ENCODE peak calls at places on chromosome 2, in six cellular contexts. M, F, T, O, P and Q are unnamed samples.

GRCh38 chr2:19544020-19544383 is 185.6 kb upstream of the OSR1 start:
- DNase-seq in M (no peak), F (no peak), T (no peak), O (no peak), P (no peak), Q (no peak)

GRCh38 chr2:182050333-182050855 is 64.7 kb downstream of the PPP1R1C start:
- DNase-seq in M (no peak), F (no peak), T (no peak), O (no peak), P (no peak), Q (no peak)

GRCh38 chr2:175170679-175171304 is 2.8 kb upstream of the ATF2 start:
- DNase-seq in M (no peak), F (no peak), T (no peak), O (no peak), P (no peak), Q (no peak)

GRCh38 chr2:28583899-28584553 is 88.2 kb downstream of the PLB1 start:
- DNase-seq in M (peak; percentile 20), F (peak; percentile 56), T (no peak), O (peak; percentile 92), P (peak; percentile 94), Q (peak; percentile 96)

GRCh38 chr2:177604291-177605065 is 211.9 kb downstream of the AGPS start:
- DNase-seq in M (peak; percentile 27), F (no peak), T (peak; percentile 35), O (peak; percentile 55), P (peak; percentile 51), Q (peak; percentile 25)

GRCh38 chr2:214547931-214548330 is 137.1 kb downstream of the VWC2L start:
- DNase-seq in M (no peak), F (no peak), T (no peak), O (no peak), P (no peak), Q (no peak)

GRCh38 chr2:205885492-205886099 is 200.4 kb downstream of the INO80D start:
- DNase-seq in M (peak; percentile 80), F (peak; percentile 85), T (peak; percentile 65), O (peak; percentile 60), P (peak; percentile 81), Q (no peak)

GRCh38 chr2:24682357-24682756 is 110.8 kb downstream of the PTRHD1 start:
- DNase-seq in M (no peak), F (no peak), T (no peak), O (no peak), P (no peak), Q (no peak)

GRCh38 chr2:241760301-241760771 is 16.3 kb upstream of the GAL3ST2 start:
- DNase-seq in M (no peak), F (no peak), T (peak; percentile 11), O (no peak), P (no peak), Q (no peak)

GRCh38 chr2:66729391-66729790 is 294.5 kb downstream of the MEIS1 start:
- DNase-seq in M (no peak), F (no peak), T (no peak), O (peak; percentile 10), P (no peak), Q (no peak)

GRCh38 chr2:64859208-64860161 is 129.7 kb upstream of the SLC1A4 start:
- DNase-seq in M (peak; percentile 83), F (peak; percentile 95), T (no peak), O (peak; percentile 81), P (peak; percentile 83), Q (no peak)

GRCh38 chr2:62409442-62409841 is 96.6 kb downstream of the TMEM17 start:
- DNase-seq in M (no peak), F (no peak), T (no peak), O (peak; percentile 26), P (no peak), Q (no peak)

GRCh38 chr2:157251932-157252331 is 5.6 kb upstream of the GALNT5 start:
- DNase-seq in M (no peak), F (no peak), T (no peak), O (no peak), P (no peak), Q (no peak)

GRCh38 chr2:20538308-20539132 is 91.6 kb downstream of the RHOB start:
- DNase-seq in M (no peak), F (no peak), T (no peak), O (no peak), P (no peak), Q (no peak)

GRCh38 chr2:66897181-66897580 is 462.3 kb downstream of the MEIS1 start:
- DNase-seq in M (no peak), F (no peak), T (no peak), O (peak; percentile 67), P (no peak), Q (no peak)

GRCh38 chr2:120346667-120347358 is 877 bp downstream of the INHBB start:
- DNase-seq in M (peak; percentile 41), F (no peak), T (no peak), O (peak; percentile 9), P (peak; percentile 38), Q (no peak)

GRCh38 chr2:234254783-234255521 is 204.4 kb downstream of the SPP2 start:
- DNase-seq in M (no peak), F (no peak), T (no peak), O (peak; percentile 50), P (peak; percentile 49), Q (no peak)

GRCh38 chr2:188292446-188293239 is 969 bp downstream of the GULP1 start:
- DNase-seq in M (peak; percentile 77), F (peak; percentile 77), T (no peak), O (peak; percentile 80), P (peak; percentile 94), Q (no peak)

GRCh38 chr2:33395660-33396249 is 80.7 kb upstream of the RASGRP3 start:
- DNase-seq in M (peak; percentile 42), F (no peak), T (peak; percentile 59), O (peak; percentile 52), P (peak; percentile 78), Q (no peak)

GRCh38 chr2:205409403-205409802 is 272.9 kb upstream of the NRP2 start:
- DNase-seq in M (no peak), F (no peak), T (no peak), O (peak; percentile 35), P (no peak), Q (peak; percentile 67)

GRCh38 chr2:144776766-144777165 is 256.8 kb upstream of the ZEB2 start:
- DNase-seq in M (no peak), F (no peak), T (no peak), O (peak; percentile 12), P (no peak), Q (no peak)

GRCh38 chr2:235672720-235673119 is 178.9 kb downstream of the AGAP1 start:
- DNase-seq in M (no peak), F (no peak), T (no peak), O (no peak), P (no peak), Q (no peak)

GRCh38 chr2:235669269-235669831 is 175.5 kb downstream of the AGAP1 start:
- DNase-seq in M (peak; percentile 86), F (peak; percentile 59), T (no peak), O (peak; percentile 42), P (peak; percentile 82), Q (peak; percentile 40)

GRCh38 chr2:235670974-235671787 is 177.3 kb downstream of the AGAP1 start:
- DNase-seq in M (no peak), F (no peak), T (no peak), O (no peak), P (no peak), Q (no peak)

GRCh38 chr2:235668782-235669181 is 174.9 kb downstream of the AGAP1 start:
- DNase-seq in M (no peak), F (no peak), T (no peak), O (no peak), P (no peak), Q (no peak)

GRCh38 chr2:235669983-235670962 is 176.4 kb downstream of the AGAP1 start:
- DNase-seq in M (peak; percentile 72), F (no peak), T (no peak), O (peak; percentile 51), P (peak; percentile 70), Q (no peak)
- TF ChIP-seq CTCF in M (peak; percentile 10), F (peak; percentile 7), T (no peak), O (peak; percentile 68), P (peak; percentile 51), Q (peak; percentile 31)

DNA sequence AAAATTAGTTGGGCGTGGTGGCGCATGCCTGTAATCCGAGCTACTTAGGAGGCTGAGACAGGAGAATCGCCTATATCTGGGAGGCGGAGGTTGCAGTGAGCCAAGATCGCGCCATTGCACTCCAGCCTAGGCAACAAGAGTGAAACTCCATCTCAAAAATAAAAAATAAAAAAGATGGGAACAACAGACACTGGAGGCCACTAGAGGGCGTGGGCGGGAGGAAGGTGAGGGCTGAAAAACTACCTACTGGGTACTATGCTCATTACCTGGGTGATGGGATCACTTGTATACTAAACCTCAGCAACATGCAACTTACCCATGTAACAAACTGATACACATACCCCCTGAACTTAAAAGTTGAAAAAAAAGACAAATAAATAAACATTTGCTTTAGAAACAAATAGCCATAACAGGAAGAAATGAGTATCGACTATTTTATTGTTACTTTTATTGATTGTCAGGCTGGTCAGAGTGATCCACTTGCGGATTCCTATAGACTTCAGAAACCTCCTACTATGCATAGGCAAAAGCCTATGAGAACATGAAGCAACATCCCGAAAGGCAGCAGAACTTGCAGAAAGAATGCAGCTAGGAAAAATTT is 61.0 kb downstream of the TMEM163 start:
- DNase-seq in M (no peak), F (no peak), T (peak; percentile 41), O (no peak), P (peak; percentile 27), Q (no peak)
- TF ChIP-seq CTCF in M (no peak), F (no peak), T (peak; percentile 85), O (peak; percentile 77), P (peak; percentile 42), Q (peak; percentile 64)

GRCh38 chr2:54114936-54115283 is 505 bp upstream of the ACYP2 start:
- DNase-seq in M (no peak), F (no peak), T (no peak), O (no peak), P (no peak), Q (no peak)

GRCh38 chr2:54120950-54121349 is 5.5 kb downstream of the ACYP2 start:
- DNase-seq in M (no peak), F (no peak), T (no peak), O (no peak), P (no peak), Q (no peak)

GRCh38 chr2:54109848-54110247 is 5.6 kb upstream of the ACYP2 start:
- DNase-seq in M (no peak), F (no peak), T (no peak), O (no peak), P (no peak), Q (no peak)

GRCh38 chr2:54115284-54116137 is at the start of gene ACYP2:
- DNase-seq in M (peak; percentile 89), F (peak; percentile 97), T (peak; percentile 94), O (peak; percentile 87), P (peak; percentile 99), Q (peak; percentile 84)
- TF ChIP-seq CTCF in M (no peak), F (no peak), T (peak; percentile 64), O (peak; percentile 60), P (peak; percentile 43), Q (peak; percentile 39)

GRCh38 chr2:109511168-109511567 is 102.6 kb downstream of the SEPTIN10 start:
- DNase-seq in M (no peak), F (no peak), T (no peak), O (no peak), P (no peak), Q (no peak)

GRCh38 chr2:109512076-109512475 is 101.7 kb downstream of the SEPTIN10 start:
- DNase-seq in M (no peak), F (no peak), T (no peak), O (no peak), P (no peak), Q (no peak)

GRCh38 chr2:109507828-109508227 is 105.9 kb downstream of the SEPTIN10 start:
- DNase-seq in M (no peak), F (no peak), T (no peak), O (no peak), P (no peak), Q (no peak)

GRCh38 chr2:109513230-109513629 is 100.5 kb downstream of the SEPTIN10 start:
- DNase-seq in M (no peak), F (no peak), T (no peak), O (no peak), P (no peak), Q (no peak)

GRCh38 chr2:109510136-109511028 is 103.4 kb downstream of the SEPTIN10 start:
- DNase-seq in M (peak; percentile 80), F (peak; percentile 80), T (peak; percentile 60), O (peak; percentile 63), P (peak; percentile 74), Q (peak; percentile 21)
- TF ChIP-seq CTCF in M (peak; percentile 94), F (peak; percentile 70), T (peak; percentile 82), O (peak; percentile 96), P (peak; percentile 83), Q (peak; percentile 98)